ENCODE peak calls at places on chromosomes 12 and 14, in four cellular contexts. X is HepG2, A is PC-3, T is keratinocyte. D is an unnamed sample.

GRCh38 chr12:107493646-107494045 is 192.0 kb upstream of the PWP1 start:
- DNase-seq in T (no peak), X (no peak), A (no peak), D (no peak)

GRCh38 chr12:113333877-113334785 is 778 bp downstream of the SLC8B1 start:
- DNase-seq in T (no peak), A (peak; percentile 35), X (no peak), D (no peak)

GRCh38 chr12:12399161-12399560 is 42.3 kb downstream of the BORCS5 start:
- DNase-seq in T (no peak), X (no peak), A (no peak), D (no peak)

GRCh38 chr12:100401660-100402059 is 44.8 kb downstream of the SLC17A8 start:
- DNase-seq in T (peak; percentile 46), A (peak; percentile 76), X (no peak), D (peak; percentile 45)

GRCh38 chr14:61326847-61327246 is 5.5 kb downstream of the PRKCH start:
- DNase-seq in A (peak; percentile 6), X (no peak), T (no peak), D (no peak)

GRCh38 chr14:61860294-61860918 is 98.2 kb downstream of the SNAPC1 start:
- DNase-seq in A (peak; percentile 85), T (no peak), X (peak; percentile 34), D (peak; percentile 37)

GRCh38 chr12:12788131-12788530 is 2.7 kb downstream of the APOLD1 start:
- DNase-seq in X (no peak), T (no peak), A (no peak), D (no peak)

GRCh38 chr12:47022296-47022695 is 57.1 kb upstream of the PCED1B start:
- DNase-seq in A (peak; percentile 87), T (no peak), X (no peak), D (peak; percentile 62)

GRCh38 chr12:18658829-18659228 is 79.0 kb downstream of the PLCZ1 start:
- DNase-seq in X (no peak), A (no peak), T (no peak), D (no peak)

GRCh38 chr14:35292770-35293561 is 784 bp downstream of the PSMA6 start:
- DNase-seq in A (no peak), X (no peak), T (no peak), D (peak; percentile 9)

GRCh38 chr12:50971946-50972345 is 19.6 kb downstream of the HIGD1C start:
- DNase-seq in A (no peak), T (no peak), X (no peak), D (peak; percentile 69)

GRCh38 chr12:83945871-83946270 is 966.7 kb downstream of the SLC6A15 start:
- DNase-seq in X (peak; percentile 2), A (peak; percentile 86), T (peak; percentile 9), D (peak; percentile 85)
- H3K4me2 ChIP-seq in X (no peak overlapping the region), A (peak overlapping the region; percentile 14), T (no peak overlapping the region), D (no peak overlapping the region)

DNA sequence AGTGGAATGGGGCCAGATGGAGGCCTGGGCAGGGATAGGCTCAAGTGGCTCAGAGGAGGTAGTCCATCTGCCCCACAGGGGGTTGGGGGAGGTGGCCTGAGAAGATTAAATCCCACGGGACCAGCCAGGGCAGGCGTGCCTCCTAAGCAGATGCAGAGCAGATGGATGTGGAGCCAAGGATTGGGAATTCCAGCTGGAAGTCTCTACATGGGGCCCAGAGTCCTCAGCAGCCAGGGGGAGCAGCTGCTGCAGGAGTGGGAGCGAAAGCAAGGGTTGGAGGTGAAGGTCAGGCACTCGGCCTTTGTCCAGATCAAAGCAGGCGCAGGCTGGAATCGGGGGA is 42.4 kb upstream of the VRK1 start:
- DNase-seq in T (no peak), X (no peak), A (no peak), D (no peak)
- H3K4me1 ChIP-seq in T (no peaks in the 10 kb centered on the region), X (peaks cover 5% of the 10 kb centered on the region), A (no peaks in the 10 kb centered on the region), D (no peaks in the 10 kb centered on the region)

DNA sequence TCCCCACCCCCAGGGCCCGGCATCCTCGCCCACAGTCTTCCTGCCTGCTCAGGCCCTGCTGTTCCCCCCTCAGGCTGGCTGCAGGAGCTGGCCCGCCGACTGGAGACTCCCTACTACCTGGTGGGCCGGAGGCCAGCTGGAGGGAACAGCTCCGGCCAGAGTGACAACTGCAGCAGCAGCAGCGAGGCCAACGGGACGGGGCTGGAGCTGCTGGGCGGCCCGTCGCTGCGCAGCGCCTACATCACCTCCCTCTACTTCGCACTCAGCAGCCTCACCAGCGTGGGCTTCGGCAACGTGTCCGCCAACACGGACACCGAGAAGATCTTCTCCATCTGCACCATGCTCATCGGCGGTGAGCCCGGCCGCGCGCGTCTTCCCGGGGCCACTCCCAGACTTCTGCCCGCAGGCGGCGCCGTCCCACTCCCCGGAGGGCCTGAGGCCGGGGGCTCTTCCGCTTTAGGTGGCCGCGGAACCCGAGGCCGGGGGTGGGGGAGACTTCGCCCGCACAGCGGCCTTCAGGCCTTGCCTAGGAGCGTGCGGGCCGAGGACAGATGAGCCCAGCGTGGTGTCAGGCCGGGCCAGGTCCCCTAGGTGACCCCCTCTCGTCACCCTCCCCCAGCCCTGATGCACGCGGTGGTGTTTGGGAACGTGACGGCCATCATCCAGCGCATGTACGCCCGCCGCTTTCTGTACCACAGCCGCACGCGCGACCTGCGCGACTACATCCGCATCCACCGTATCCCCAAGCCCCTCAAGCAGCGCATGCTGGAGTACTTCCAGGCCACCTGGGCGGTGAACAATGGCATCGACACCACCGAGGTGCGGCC is 10.2 kb downstream of the KCNH3 start:
- DNase-seq in A (no peak), X (no peak), T (no peak), D (peak; percentile 20)
- TF ChIP-seq EZH2 in A (no peak), X (no peak), T (peak; percentile 41), D (peak; percentile 65)

DNA sequence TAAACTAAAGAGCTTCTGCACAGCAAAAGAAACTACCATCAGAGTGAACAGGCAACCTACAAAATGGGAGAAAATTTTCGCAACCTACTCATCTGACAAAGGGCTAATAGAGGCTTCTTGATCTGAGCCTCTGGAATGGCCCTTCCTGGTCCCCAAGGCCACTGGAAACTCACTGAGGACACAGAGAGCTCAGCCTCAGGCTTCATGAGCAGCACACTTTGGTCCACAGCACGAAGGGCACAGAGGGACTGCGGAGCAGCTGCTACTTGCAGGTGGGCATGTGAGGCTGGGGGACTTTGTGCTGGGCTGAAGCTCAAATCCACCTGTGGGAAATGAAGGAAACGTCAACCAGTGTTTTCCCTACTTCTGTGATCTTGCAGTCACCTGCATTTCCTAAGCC is 27.4 kb downstream of the PZP start:
- DNase-seq in A (no peak), T (no peak), X (no peak), D (no peak)
- H3K4me2 ChIP-seq in A (no peak overlapping the region), T (no peak overlapping the region), X (no peak overlapping the region), D (no peak overlapping the region)

GRCh38 chr14:52929192-52929807 is 21.6 kb downstream of the FERMT2 start:
- DNase-seq in A (no peak), T (no peak), X (no peak), D (no peak)
- H3K4me1 ChIP-seq in A (peaks cover 17% of the 10 kb centered on the region), T (no peaks in the 10 kb centered on the region), X (peaks cover 71% of the 10 kb centered on the region), D (peaks cover 13% of the 10 kb centered on the region)

GRCh38 chr12:120367252-120367923 is 1.6 kb downstream of the MSI1 start:
- DNase-seq in X (no peak), A (no peak), T (no peak), D (no peak)

GRCh38 chr12:120368789-120369475 is at the start of gene MSI1:
- DNase-seq in T (no peak), A (no peak), X (no peak), D (no peak)

GRCh38 chr12:120366884-120367251 is 2.1 kb downstream of the MSI1 start:
- DNase-seq in T (no peak), A (no peak), X (peak; percentile 30), D (no peak)

GRCh38 chr12:120369476-120370342 is 745 bp upstream of the MSI1 start:
- DNase-seq in X (no peak), A (no peak), T (no peak), D (no peak)

DNA sequence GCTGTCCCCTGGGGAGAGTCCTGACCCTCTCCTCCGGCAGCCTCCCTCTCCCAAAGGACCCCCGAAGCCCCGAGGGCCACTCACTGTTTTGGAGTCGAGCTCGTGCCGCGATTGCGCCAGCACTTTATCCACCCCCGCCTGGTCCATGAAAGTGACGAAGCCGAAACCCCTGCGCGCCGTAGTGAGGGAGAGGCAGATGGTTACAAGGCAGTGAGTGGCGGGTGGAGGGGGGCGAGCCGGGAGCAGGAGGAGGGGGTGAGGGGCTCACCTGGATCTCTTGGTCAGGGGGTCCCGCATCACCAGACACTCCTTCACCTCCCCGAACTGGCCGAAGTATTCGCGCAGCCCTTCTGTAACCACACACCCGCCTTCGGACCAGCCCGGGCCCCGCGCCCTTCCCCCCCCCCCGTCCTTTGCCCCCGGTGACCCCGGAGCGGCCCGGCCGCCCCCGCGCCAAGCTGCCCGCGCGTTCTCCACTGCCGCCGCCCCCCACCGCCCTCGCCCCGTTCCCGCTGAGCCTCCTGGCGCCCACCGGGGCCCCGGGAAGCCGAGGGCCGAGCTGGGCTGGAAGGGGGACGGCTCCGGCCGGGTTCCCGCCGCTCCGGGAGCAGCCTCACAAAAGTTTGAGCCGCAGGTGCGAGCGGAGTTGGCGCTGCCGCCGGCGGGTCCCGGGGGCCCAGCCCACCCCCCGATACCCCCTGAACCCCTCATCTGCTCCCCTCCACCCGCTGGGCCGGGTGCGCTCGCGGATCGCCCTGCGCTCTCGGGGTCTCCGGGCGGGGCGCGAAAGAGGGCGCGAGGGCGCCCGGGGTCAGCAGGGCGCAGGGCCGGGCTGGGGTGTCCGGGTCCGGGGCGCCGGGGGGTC is 808 bp downstream of the MSI1 start:
- DNase-seq in T (no peak), X (no peak), A (no peak), D (no peak)
- TF ChIP-seq EZH2 in T (peak; percentile 43), X (no peak), A (peak; percentile 95), D (peak; percentile 65)

GRCh38 chr12:6689000-6689882 is at the start of gene ZNF384:
- DNase-seq in X (peak; percentile 99), T (peak; percentile 92), A (peak; percentile 97), D (peak; percentile 99)

GRCh38 chr12:6688543-6688999 is 604 bp downstream of the ZNF384 start:
- DNase-seq in X (no peak), T (no peak), A (no peak), D (no peak)

GRCh38 chr12:6685814-6686213 is 3.4 kb downstream of the ZNF384 start:
- DNase-seq in T (no peak), A (no peak), X (no peak), D (no peak)

GRCh38 chr12:6684609-6685008 is 4.6 kb downstream of the ZNF384 start:
- DNase-seq in T (no peak), A (peak; percentile 27), X (peak; percentile 57), D (peak; percentile 43)
- H3K4me2 ChIP-seq in T (no peak overlapping the region), A (no peak overlapping the region), X (no peak overlapping the region), D (no peak overlapping the region)

GRCh38 chr14:70886421-70887206 is 20.6 kb upstream of the PCNX1 start:
- DNase-seq in X (no peak), T (no peak), A (no peak), D (no peak)
- H3K4me1 ChIP-seq in X (no peaks in the 10 kb centered on the region), T (peaks cover 44% of the 10 kb centered on the region), A (no peaks in the 10 kb centered on the region), D (peaks cover 11% of the 10 kb centered on the region)

GRCh38 chr12:114665411-114666181 is 18.4 kb downstream of the TBX3 start:
- DNase-seq in A (peak; percentile 47), T (no peak), X (no peak), D (no peak)
- TF ChIP-seq EZH2 in A (no peak), T (no peak), X (no peak), D (no peak)

DNA sequence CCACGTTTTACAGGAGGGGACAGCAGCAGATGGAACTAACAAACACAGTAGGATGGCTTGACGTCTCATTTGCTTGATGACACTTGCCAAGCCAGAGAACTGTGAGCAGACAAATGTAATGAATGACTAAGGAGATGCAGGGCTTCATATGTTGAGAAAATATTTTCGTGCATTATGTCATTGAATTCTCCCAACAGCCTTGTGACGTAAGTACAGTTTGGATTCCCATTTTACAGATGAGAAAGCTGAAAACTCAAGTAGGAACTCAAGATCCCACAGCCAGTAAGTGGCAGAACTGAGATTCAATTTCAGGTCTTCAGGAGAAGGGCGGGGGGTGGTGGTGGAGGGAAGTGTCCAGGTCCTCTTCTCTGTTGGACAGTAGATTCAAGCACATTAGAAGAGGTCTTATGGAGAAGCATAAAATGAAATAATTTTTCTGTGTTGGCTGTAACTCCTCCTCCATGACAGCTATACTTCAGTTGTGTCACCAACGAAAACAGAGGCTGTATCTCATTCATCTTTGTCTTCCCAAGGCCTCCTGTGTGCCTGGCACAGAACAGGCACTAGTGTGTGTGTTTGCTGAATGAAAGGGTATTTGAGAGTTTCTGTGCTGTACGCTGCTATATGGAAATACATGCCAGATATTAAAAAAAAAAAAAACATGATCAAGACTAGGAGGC is 2.2 kb downstream of the VASH1 start:
- DNase-seq in T (no peak), A (no peak), X (no peak), D (peak; percentile 54)
- H3K4me2 ChIP-seq in T (no peak overlapping the region), A (no peak overlapping the region), X (no peak overlapping the region), D (no peak overlapping the region)

D was measured in fibroblast of lung.